ENCODE peak calls at places on chromosomes 2 and 18, in ten cellular contexts. One of them, this sample, is unnamed. For H3K4me1, the result is how much of the 10 kb centered on the place peaks cover.

GRCh38 chr2:218877331-218877730 is 3.3 kb upstream of the WNT10A start:
- ATAC-seq in aorta: no peak
- ATAC-seq in psoas muscle: no peak
- ATAC-seq in left lung: no peak
- ATAC-seq in GM23338: no peak
- ATAC-seq in upper lobe of left lung: no peak
- ATAC-seq in HepG2: no peak
- ATAC-seq in naive thymus-derived CD4-positive, alpha-beta T cell: no peak
- ATAC-seq in GM12878: no peak
- ATAC-seq in IMR-90: no peak
- ATAC-seq in this sample: no peak

GRCh38 chr18:54558609-54559585 is 32.1 kb upstream of the DYNAP start:
- ATAC-seq in aorta: no peak
- ATAC-seq in psoas muscle: no peak
- ATAC-seq in left lung: peak
- ATAC-seq in GM23338: no peak
- ATAC-seq in upper lobe of left lung: no peak
- ATAC-seq in HepG2: no peak
- ATAC-seq in naive thymus-derived CD4-positive, alpha-beta T cell: no peak
- ATAC-seq in GM12878: peak
- ATAC-seq in IMR-90: no peak
- ATAC-seq in this sample: no peak

GRCh38 chr2:116696223-116696622 is 1118.3 kb upstream of the DDX18 start:
- ATAC-seq in aorta: no peak
- ATAC-seq in psoas muscle: no peak
- ATAC-seq in left lung: no peak
- ATAC-seq in GM23338: no peak
- ATAC-seq in upper lobe of left lung: no peak
- ATAC-seq in HepG2: no peak
- ATAC-seq in naive thymus-derived CD4-positive, alpha-beta T cell: no peak
- ATAC-seq in GM12878: no peak
- ATAC-seq in IMR-90: no peak
- ATAC-seq in this sample: no peak

GRCh38 chr18:46768166-46768921 is 11.5 kb upstream of the ST8SIA5 start:
- ATAC-seq in aorta: no peak
- ATAC-seq in psoas muscle: peak
- ATAC-seq in left lung: no peak
- ATAC-seq in GM23338: peak
- ATAC-seq in upper lobe of left lung: no peak
- ATAC-seq in HepG2: no peak
- ATAC-seq in naive thymus-derived CD4-positive, alpha-beta T cell: no peak
- ATAC-seq in GM12878: no peak
- ATAC-seq in IMR-90: no peak
- ATAC-seq in this sample: no peak

GRCh38 chr2:23940976-23941605 is 828 bp downstream of the UBXN2A start:
- ATAC-seq in aorta: no peak
- ATAC-seq in psoas muscle: no peak
- ATAC-seq in left lung: peak
- ATAC-seq in GM23338: no peak
- ATAC-seq in upper lobe of left lung: no peak
- ATAC-seq in HepG2: peak
- ATAC-seq in naive thymus-derived CD4-positive, alpha-beta T cell: no peak
- ATAC-seq in GM12878: peak
- ATAC-seq in IMR-90: no peak
- ATAC-seq in this sample: no peak

GRCh38 chr2:61443342-61444041 is 27.4 kb downstream of the USP34 start:
- ATAC-seq in aorta: no peak
- ATAC-seq in psoas muscle: no peak
- ATAC-seq in left lung: peak
- ATAC-seq in GM23338: no peak
- ATAC-seq in upper lobe of left lung: peak
- ATAC-seq in HepG2: peak
- ATAC-seq in naive thymus-derived CD4-positive, alpha-beta T cell: peak
- ATAC-seq in GM12878: peak
- ATAC-seq in IMR-90: no peak
- ATAC-seq in this sample: peak

GRCh38 chr2:9745153-9745899 is 97.9 kb upstream of the TAF1B start:
- ATAC-seq in aorta: no peak
- ATAC-seq in psoas muscle: no peak
- ATAC-seq in left lung: peak
- ATAC-seq in GM23338: no peak
- ATAC-seq in upper lobe of left lung: no peak
- ATAC-seq in HepG2: no peak
- ATAC-seq in naive thymus-derived CD4-positive, alpha-beta T cell: no peak
- ATAC-seq in GM12878: no peak
- ATAC-seq in IMR-90: peak
- ATAC-seq in this sample: no peak

GRCh38 chr18:54806526-54806925 is 21.8 kb upstream of the RAB27B start:
- ATAC-seq in aorta: no peak
- ATAC-seq in psoas muscle: no peak
- ATAC-seq in left lung: no peak
- ATAC-seq in GM23338: no peak
- ATAC-seq in upper lobe of left lung: no peak
- ATAC-seq in HepG2: no peak
- ATAC-seq in naive thymus-derived CD4-positive, alpha-beta T cell: no peak
- ATAC-seq in GM12878: no peak
- ATAC-seq in IMR-90: no peak
- ATAC-seq in this sample: no peak

GRCh38 chr2:234289789-234290188 is 207.1 kb downstream of the ARL4C start:
- ATAC-seq in aorta: peak
- ATAC-seq in psoas muscle: peak
- ATAC-seq in left lung: peak
- ATAC-seq in GM23338: no peak
- ATAC-seq in upper lobe of left lung: peak
- ATAC-seq in HepG2: peak
- ATAC-seq in naive thymus-derived CD4-positive, alpha-beta T cell: no peak
- ATAC-seq in GM12878: peak
- ATAC-seq in IMR-90: peak
- ATAC-seq in this sample: no peak
- H3K4me1 ChIP-seq in aorta: under half
- H3K4me1 ChIP-seq in psoas muscle: under half
- H3K4me1 ChIP-seq in left lung: under half
- H3K4me1 ChIP-seq in GM23338: under half
- H3K4me1 ChIP-seq in upper lobe of left lung: under half
- H3K4me1 ChIP-seq in HepG2: under half
- H3K4me1 ChIP-seq in naive thymus-derived CD4-positive, alpha-beta T cell: half or more
- H3K4me1 ChIP-seq in GM12878: under half
- H3K4me1 ChIP-seq in IMR-90: under half
- H3K4me1 ChIP-seq in this sample: under half

DNA sequence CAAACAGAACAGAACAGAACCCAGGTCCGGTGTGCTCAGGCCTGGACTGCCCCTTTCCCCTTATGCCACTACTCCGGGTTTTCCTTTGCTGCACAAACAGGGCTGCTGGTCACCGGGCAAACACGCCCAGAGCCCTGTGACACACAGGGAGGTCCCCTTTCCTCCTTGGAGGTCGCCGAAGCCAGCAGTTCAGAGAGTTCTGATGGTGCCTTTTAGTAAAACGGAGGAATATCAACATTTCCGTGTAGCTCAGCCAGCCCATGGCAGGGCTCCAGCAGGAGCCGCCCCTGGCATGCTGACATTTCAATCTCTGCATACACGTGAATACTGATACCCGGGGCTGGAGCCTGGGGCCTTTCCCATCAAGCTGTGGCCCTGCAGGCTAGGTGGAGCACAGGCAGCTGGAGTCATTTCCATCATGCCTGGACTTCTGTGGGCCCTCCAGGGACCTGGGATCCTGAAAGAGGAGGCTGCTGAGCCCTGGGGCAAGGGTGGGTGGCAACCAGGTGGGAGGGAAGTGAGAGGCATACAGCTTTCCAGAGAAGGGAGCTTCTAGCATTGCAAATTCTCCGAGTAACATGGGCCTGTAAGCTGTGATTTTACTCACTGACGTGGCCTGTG is 91.4 kb upstream of the PXDN start:
- ATAC-seq in aorta: no peak
- ATAC-seq in psoas muscle: no peak
- ATAC-seq in left lung: peak
- ATAC-seq in GM23338: no peak
- ATAC-seq in upper lobe of left lung: no peak
- ATAC-seq in HepG2: no peak
- ATAC-seq in naive thymus-derived CD4-positive, alpha-beta T cell: no peak
- ATAC-seq in GM12878: no peak
- ATAC-seq in IMR-90: no peak
- ATAC-seq in this sample: no peak
- H3K4me1 ChIP-seq in aorta: under half
- H3K4me1 ChIP-seq in psoas muscle: under half
- H3K4me1 ChIP-seq in left lung: under half
- H3K4me1 ChIP-seq in GM23338: under half
- H3K4me1 ChIP-seq in upper lobe of left lung: under half
- H3K4me1 ChIP-seq in HepG2: under half
- H3K4me1 ChIP-seq in naive thymus-derived CD4-positive, alpha-beta T cell: under half
- H3K4me1 ChIP-seq in GM12878: under half
- H3K4me1 ChIP-seq in IMR-90: under half
- H3K4me1 ChIP-seq in this sample: under half

DNA sequence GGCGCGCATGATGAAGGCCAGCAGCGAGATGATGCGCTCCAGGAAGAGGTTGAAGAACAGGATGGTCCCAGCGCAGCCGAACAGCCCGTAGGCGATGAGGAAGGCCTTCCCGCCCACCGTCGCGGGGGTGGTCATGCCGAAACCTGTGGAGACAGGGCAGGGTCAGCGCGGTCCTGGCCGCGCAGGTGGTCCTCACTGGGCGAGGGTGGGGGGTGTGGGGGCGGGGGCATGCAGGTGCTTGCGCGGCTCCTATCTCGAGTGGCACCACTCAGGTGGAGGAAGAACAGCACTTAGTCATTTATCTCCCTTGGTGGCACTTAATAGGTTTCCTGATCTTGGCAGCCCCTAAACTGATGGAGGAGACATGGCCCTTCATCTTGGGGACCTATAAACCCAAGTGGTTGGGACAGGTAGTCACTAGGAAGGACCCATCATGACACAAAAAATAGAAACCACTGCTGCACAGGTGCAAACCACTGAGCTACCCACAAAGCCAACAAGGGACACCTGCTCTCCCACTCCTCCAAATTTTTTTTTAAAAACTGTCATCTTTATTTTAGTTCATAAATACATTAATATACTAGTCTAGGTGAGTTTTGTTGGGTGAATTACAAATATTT is 118.8 kb downstream of the MSH2 start:
- ATAC-seq in aorta: no peak
- ATAC-seq in psoas muscle: no peak
- ATAC-seq in left lung: no peak
- ATAC-seq in GM23338: no peak
- ATAC-seq in upper lobe of left lung: no peak
- ATAC-seq in HepG2: no peak
- ATAC-seq in naive thymus-derived CD4-positive, alpha-beta T cell: no peak
- ATAC-seq in GM12878: peak
- ATAC-seq in IMR-90: no peak
- ATAC-seq in this sample: no peak
- H3K4me1 ChIP-seq in aorta: under half
- H3K4me1 ChIP-seq in psoas muscle: under half
- H3K4me1 ChIP-seq in left lung: under half
- H3K4me1 ChIP-seq in GM23338: under half
- H3K4me1 ChIP-seq in upper lobe of left lung: under half
- H3K4me1 ChIP-seq in HepG2: under half
- H3K4me1 ChIP-seq in naive thymus-derived CD4-positive, alpha-beta T cell: under half
- H3K4me1 ChIP-seq in GM12878: under half
- H3K4me1 ChIP-seq in IMR-90: under half
- H3K4me1 ChIP-seq in this sample: under half

DNA sequence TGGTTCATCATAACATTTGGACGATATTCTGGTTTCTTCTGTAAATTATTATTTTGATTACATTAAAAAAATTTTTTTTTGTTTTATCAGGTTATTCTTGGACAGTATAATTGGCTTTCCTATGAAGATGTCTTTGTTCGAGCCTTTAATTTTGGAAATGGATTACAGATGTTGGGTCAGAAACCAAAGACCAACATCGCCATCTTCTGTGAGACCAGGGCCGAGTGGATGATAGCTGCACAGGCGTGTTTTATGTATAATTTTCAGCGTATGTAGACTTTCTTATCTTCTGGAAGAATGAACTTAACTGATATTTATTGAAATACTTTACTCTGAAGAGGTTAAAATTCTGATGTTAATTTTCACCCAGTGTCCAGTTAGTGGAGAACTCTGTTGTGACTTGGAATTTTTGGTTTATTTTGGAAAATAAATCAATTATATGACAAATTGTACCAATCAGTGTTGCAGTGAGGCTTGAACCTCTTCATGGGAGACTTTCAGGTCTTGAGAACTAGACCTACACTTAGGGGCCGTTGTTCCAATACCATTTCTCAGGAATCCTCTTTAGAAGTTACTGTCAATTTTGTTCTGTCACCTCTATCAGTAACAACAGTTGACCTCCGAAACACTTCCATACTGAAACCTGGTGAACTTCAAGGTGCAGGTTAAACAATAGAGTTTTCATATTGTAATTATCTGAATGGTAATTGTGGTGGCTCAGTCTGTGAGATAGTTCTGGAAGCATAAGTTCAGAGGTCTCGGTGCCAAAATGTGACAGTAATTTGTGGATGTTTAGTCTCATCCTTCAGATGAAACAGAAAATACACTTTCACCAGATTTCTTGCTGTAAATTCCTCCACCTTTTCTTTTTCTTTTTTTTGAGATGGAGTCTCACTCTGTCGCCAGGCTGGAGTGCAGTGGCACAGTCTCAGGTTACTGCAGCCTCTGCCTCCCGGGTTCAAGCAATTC is 55.7 kb downstream of the ACSL3 start:
- ATAC-seq in aorta: no peak
- ATAC-seq in psoas muscle: no peak
- ATAC-seq in left lung: no peak
- ATAC-seq in GM23338: no peak
- ATAC-seq in upper lobe of left lung: no peak
- ATAC-seq in HepG2: no peak
- ATAC-seq in naive thymus-derived CD4-positive, alpha-beta T cell: no peak
- ATAC-seq in GM12878: no peak
- ATAC-seq in IMR-90: no peak
- ATAC-seq in this sample: no peak
- H3K4me1 ChIP-seq in aorta: under half
- H3K4me1 ChIP-seq in psoas muscle: half or more
- H3K4me1 ChIP-seq in left lung: under half
- H3K4me1 ChIP-seq in GM23338: under half
- H3K4me1 ChIP-seq in upper lobe of left lung: under half
- H3K4me1 ChIP-seq in HepG2: half or more
- H3K4me1 ChIP-seq in naive thymus-derived CD4-positive, alpha-beta T cell: under half
- H3K4me1 ChIP-seq in GM12878: under half
- H3K4me1 ChIP-seq in IMR-90: under half
- H3K4me1 ChIP-seq in this sample: under half

GRCh38 chr2:209974566-209974965 is 27.9 kb upstream of the RPE start:
- ATAC-seq in aorta: no peak
- ATAC-seq in psoas muscle: no peak
- ATAC-seq in left lung: no peak
- ATAC-seq in GM23338: no peak
- ATAC-seq in upper lobe of left lung: no peak
- ATAC-seq in HepG2: no peak
- ATAC-seq in naive thymus-derived CD4-positive, alpha-beta T cell: no peak
- ATAC-seq in GM12878: no peak
- ATAC-seq in IMR-90: no peak
- ATAC-seq in this sample: no peak
- H3K4me1 ChIP-seq in aorta: under half
- H3K4me1 ChIP-seq in psoas muscle: under half
- H3K4me1 ChIP-seq in left lung: under half
- H3K4me1 ChIP-seq in GM23338: under half
- H3K4me1 ChIP-seq in upper lobe of left lung: under half
- H3K4me1 ChIP-seq in HepG2: under half
- H3K4me1 ChIP-seq in naive thymus-derived CD4-positive, alpha-beta T cell: under half
- H3K4me1 ChIP-seq in GM12878: under half
- H3K4me1 ChIP-seq in IMR-90: under half
- H3K4me1 ChIP-seq in this sample: under half